ENCODE peak calls at places on chromosomes 13 and 19, in ten cellular contexts. P, U, I, V, T, X, N, Y, W and B are unnamed samples.

GRCh38 chr13:78602561-78603239 is 652 bp downstream of the POU4F1 start:
- DNase-seq in V (no peak), P (no peak), Y (no peak), N (no peak), T (no peak), I (no peak), X (no peak), W (no peak), U (no peak), B (no peak)

GRCh38 chr13:42272115-42272756 is at the start of gene AKAP11:
- DNase-seq in U (peak), N (peak), I (peak), Y (peak), P (peak), T (no peak), W (peak), V (peak), X (peak), B (peak)

GRCh38 chr13:41960195-41960699 is 662 bp downstream of the VWA8 start:
- DNase-seq in V (no peak), T (no peak), P (peak), U (no peak), I (no peak), Y (peak), X (no peak), N (no peak), W (no peak), B (peak)

GRCh38 chr13:109135018-109135417 is 505.6 kb downstream of the MYO16 start:
- DNase-seq in U (no peak), Y (no peak), N (no peak), I (peak), T (no peak), X (no peak), P (no peak), W (no peak), V (no peak), B (no peak)

GRCh38 chr19:51101171-51101865 is 6.9 kb downstream of the CTU1 start:
- DNase-seq in T (no peak), P (no peak), W (no peak), X (no peak), Y (no peak), V (no peak), U (no peak), I (no peak), N (no peak), B (no peak)

GRCh38 chr13:95533545-95534135 is 18.9 kb upstream of the CLDN10 start:
- DNase-seq in T (no peak), U (no peak), X (no peak), W (no peak), N (no peak), V (no peak), P (no peak), Y (no peak), I (no peak), B (no peak)

GRCh38 chr19:18612772-18613588 is at the start of gene TMEM59L:
- DNase-seq in I (no peak), X (no peak), N (no peak), Y (no peak), P (no peak), U (no peak), T (no peak), V (peak), W (no peak), B (no peak)

GRCh38 chr13:62721893-62722292 is 1306.2 kb upstream of the PCDH20 start:
- DNase-seq in U (no peak), N (no peak), W (no peak), V (no peak), Y (no peak), X (no peak), I (no peak), T (no peak), P (no peak), B (no peak)

GRCh38 chr19:9885077-9885552 is 50.0 kb downstream of the PIN1 start:
- DNase-seq in X (no peak), P (peak), I (no peak), Y (no peak), V (peak), W (peak), T (no peak), N (no peak), U (no peak), B (peak)

GRCh38 chr13:62320129-62320724 is 904.6 kb upstream of the PCDH20 start:
- DNase-seq in T (no peak), U (no peak), V (no peak), W (peak), Y (peak), I (no peak), P (peak), X (peak), N (no peak), B (peak)

GRCh38 chr13:101941095-101941777 is 460.6 kb downstream of the FGF14 start:
- DNase-seq in U (no peak), N (no peak), V (no peak), W (no peak), P (peak), Y (no peak), X (no peak), I (no peak), T (no peak), B (peak)

GRCh38 chr13:106143930-106144709 is 391.3 kb downstream of the EFNB2 start:
- DNase-seq in I (no peak), P (no peak), W (no peak), V (no peak), U (no peak), X (no peak), Y (no peak), T (no peak), N (no peak), B (no peak)

GRCh38 chr19:31312629-31313244 is 36.5 kb downstream of the TSHZ3 start:
- DNase-seq in U (no peak), X (no peak), T (no peak), W (no peak), I (no peak), V (no peak), N (no peak), P (no peak), Y (no peak), B (no peak)